ENCODE peak calls at places on chromosomes 4 and X, in seven cellular contexts. One of them, this sample, is unnamed.

GRCh38 chr4:121370729-121371325 is 10.0 kb downstream of the QRFPR start:
- DNase-seq in neuronal stem cell: peak; percentile 9
- DNase-seq in trophoblast cell: peak; percentile 4
- DNase-seq in H1: no peak
- DNase-seq in H9: no peak
- DNase-seq in mesendoderm: peak; percentile 22
- DNase-seq in IMR-90: peak; percentile 33
- DNase-seq in this sample: peak; percentile 44

GRCh38 chrX:41293269-41293668 is 40.7 kb upstream of the DDX3X start:
- DNase-seq in H1: no peak
- DNase-seq in neuronal stem cell: no peak
- DNase-seq in trophoblast cell: no peak
- DNase-seq in H9: peak; percentile 74
- DNase-seq in IMR-90: no peak
- DNase-seq in mesendoderm: peak; percentile 56
- DNase-seq in this sample: no peak

GRCh38 chr4:76995776-76996175 is 46.2 kb downstream of the SEPTIN11 start:
- DNase-seq in neuronal stem cell: no peak
- DNase-seq in trophoblast cell: no peak
- DNase-seq in mesendoderm: no peak
- DNase-seq in H9: no peak
- DNase-seq in IMR-90: no peak
- DNase-seq in H1: no peak
- DNase-seq in this sample: no peak

GRCh38 chrX:116379854-116380253 is 56.6 kb upstream of the SLC6A14 start:
- DNase-seq in IMR-90: peak; percentile 6
- DNase-seq in mesendoderm: no peak
- DNase-seq in neuronal stem cell: no peak
- DNase-seq in trophoblast cell: no peak
- DNase-seq in H1: no peak
- DNase-seq in H9: no peak
- DNase-seq in this sample: no peak

GRCh38 chrX:66200050-66200664 is 36.1 kb downstream of the HEPH start:
- DNase-seq in mesendoderm: no peak
- DNase-seq in trophoblast cell: no peak
- DNase-seq in H1: no peak
- DNase-seq in neuronal stem cell: no peak
- DNase-seq in H9: no peak
- DNase-seq in IMR-90: no peak
- DNase-seq in this sample: no peak

GRCh38 chrX:119753639-119754257 is 4.6 kb upstream of the SOWAHD start:
- DNase-seq in H9: peak; percentile 33
- DNase-seq in trophoblast cell: peak; percentile 51
- DNase-seq in IMR-90: peak; percentile 24
- DNase-seq in neuronal stem cell: no peak
- DNase-seq in H1: no peak
- DNase-seq in mesendoderm: peak; percentile 67
- DNase-seq in this sample: peak; percentile 50

GRCh38 chrX:136619889-136620505 is 28.0 kb upstream of the CD40LG start:
- DNase-seq in H1: no peak
- DNase-seq in IMR-90: no peak
- DNase-seq in H9: no peak
- DNase-seq in mesendoderm: no peak
- DNase-seq in neuronal stem cell: no peak
- DNase-seq in trophoblast cell: peak; percentile 44
- DNase-seq in this sample: no peak

GRCh38 chr4:88230953-88231835 is 53.2 kb downstream of the PPM1K start:
- DNase-seq in H1: no peak
- DNase-seq in mesendoderm: no peak
- DNase-seq in neuronal stem cell: no peak
- DNase-seq in IMR-90: peak; percentile 20
- DNase-seq in H9: no peak
- DNase-seq in trophoblast cell: no peak
- DNase-seq in this sample: no peak

GRCh38 chr4:113026556-113026955 is 22.9 kb upstream of the ANK2 start:
- DNase-seq in trophoblast cell: no peak
- DNase-seq in H1: no peak
- DNase-seq in neuronal stem cell: no peak
- DNase-seq in H9: no peak
- DNase-seq in IMR-90: no peak
- DNase-seq in mesendoderm: no peak
- DNase-seq in this sample: peak; percentile 32

GRCh38 chrX:19361701-19362100 is 18.0 kb downstream of the PDHA1 start:
- DNase-seq in neuronal stem cell: no peak
- DNase-seq in trophoblast cell: peak; percentile 9
- DNase-seq in mesendoderm: peak; percentile 62
- DNase-seq in H9: no peak
- DNase-seq in H1: no peak
- DNase-seq in IMR-90: no peak
- DNase-seq in this sample: no peak

DNA sequence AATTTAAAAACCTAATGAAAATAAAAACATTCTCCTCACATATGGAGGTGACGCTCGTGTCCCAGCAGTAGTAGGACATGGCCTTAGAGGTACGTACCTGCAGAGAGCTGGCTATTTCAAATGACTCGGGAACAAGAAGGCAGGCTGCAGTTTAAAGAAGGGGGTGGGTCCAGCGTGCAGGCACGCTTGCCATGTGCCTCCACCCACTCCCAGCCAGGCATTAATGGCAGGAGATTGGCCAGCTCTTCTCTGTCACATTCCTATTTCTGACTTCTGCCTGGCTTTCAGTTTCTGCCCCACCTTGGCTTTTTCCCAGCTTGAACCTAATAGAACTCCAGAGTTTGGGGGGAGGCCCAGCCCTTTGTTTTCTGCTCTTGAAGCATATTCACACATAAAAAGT is 17.2 kb downstream of the PDHA1 start:
- DNase-seq in trophoblast cell: no peak
- DNase-seq in H1: no peak
- DNase-seq in neuronal stem cell: no peak
- DNase-seq in IMR-90: no peak
- DNase-seq in H9: no peak
- DNase-seq in mesendoderm: peak; percentile 11
- DNase-seq in this sample: no peak
- H3K23ac ChIP-seq in trophoblast cell: no peak overlapping the region
- H3K23ac ChIP-seq in H1: no peak overlapping the region
- H3K23ac ChIP-seq in neuronal stem cell: no peak overlapping the region
- H3K23ac ChIP-seq in IMR-90: no peak overlapping the region
- H3K23ac ChIP-seq in H9: no peak overlapping the region
- H3K23ac ChIP-seq in mesendoderm: no peak overlapping the region
- H3K23ac ChIP-seq in this sample: no peak overlapping the region

DNA sequence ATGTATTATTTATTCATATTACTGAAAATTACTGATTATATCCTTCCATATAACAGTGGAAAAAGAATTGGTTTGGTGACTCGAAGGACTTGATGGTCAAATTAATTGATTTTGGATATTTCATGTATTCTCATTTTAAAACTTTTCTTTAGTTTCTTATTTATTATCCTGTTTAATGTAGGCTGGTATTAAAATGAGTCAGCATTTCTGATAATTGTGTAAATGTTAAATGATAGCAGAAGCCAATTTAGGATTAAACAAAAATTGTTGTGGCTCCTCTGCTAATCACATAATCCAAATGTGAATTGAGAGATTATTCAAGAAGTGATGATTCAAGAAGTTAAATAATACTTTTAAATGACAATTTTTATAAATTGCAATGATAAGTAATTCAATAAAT is 38.7 kb downstream of the PDLIM5 start:
- DNase-seq in mesendoderm: no peak
- DNase-seq in IMR-90: no peak
- DNase-seq in trophoblast cell: no peak
- DNase-seq in neuronal stem cell: no peak
- DNase-seq in H9: no peak
- DNase-seq in H1: no peak
- DNase-seq in this sample: no peak
- H3K23ac ChIP-seq in mesendoderm: no peak overlapping the region
- H3K23ac ChIP-seq in IMR-90: no peak overlapping the region
- H3K23ac ChIP-seq in trophoblast cell: no peak overlapping the region
- H3K23ac ChIP-seq in neuronal stem cell: no peak overlapping the region
- H3K23ac ChIP-seq in H9: no peak overlapping the region
- H3K23ac ChIP-seq in H1: no peak overlapping the region
- H3K23ac ChIP-seq in this sample: no peak overlapping the region

GRCh38 chr4:75881476-75881875 is 20.8 kb downstream of the PPEF2 start:
- DNase-seq in H1: no peak
- DNase-seq in IMR-90: no peak
- DNase-seq in H9: no peak
- DNase-seq in trophoblast cell: no peak
- DNase-seq in neuronal stem cell: no peak
- DNase-seq in mesendoderm: no peak
- DNase-seq in this sample: no peak

GRCh38 chr4:75880278-75880677 is 22.0 kb downstream of the PPEF2 start:
- DNase-seq in neuronal stem cell: no peak
- DNase-seq in mesendoderm: no peak
- DNase-seq in H1: no peak
- DNase-seq in IMR-90: peak; percentile 43
- DNase-seq in H9: no peak
- DNase-seq in trophoblast cell: no peak
- DNase-seq in this sample: peak; percentile 24

DNA sequence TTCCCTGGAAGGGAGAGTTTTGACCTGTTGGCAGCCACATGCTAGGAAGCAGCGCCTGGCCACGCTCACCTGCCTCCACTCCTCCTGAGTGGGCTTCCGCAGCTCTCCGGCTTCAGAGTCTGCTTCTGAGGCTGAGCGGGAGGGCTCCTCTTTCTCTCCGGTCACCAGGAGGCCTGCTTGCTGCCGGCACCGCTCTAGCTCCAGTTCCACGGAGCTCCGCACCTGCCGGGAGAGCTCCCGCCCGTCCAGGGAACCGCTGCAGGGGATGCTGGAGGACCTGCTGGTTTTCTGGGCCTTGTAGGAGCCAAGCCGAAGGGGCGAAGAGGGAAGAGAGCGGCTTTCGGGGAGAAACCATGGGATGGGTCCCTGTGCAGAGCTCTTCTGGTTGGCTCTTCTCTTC is 26.0 kb downstream of the PPEF2 start:
- DNase-seq in H9: no peak
- DNase-seq in mesendoderm: no peak
- DNase-seq in H1: no peak
- DNase-seq in neuronal stem cell: no peak
- DNase-seq in IMR-90: no peak
- DNase-seq in trophoblast cell: no peak
- DNase-seq in this sample: no peak
- H3K23ac ChIP-seq in H9: no peak overlapping the region
- H3K23ac ChIP-seq in mesendoderm: no peak overlapping the region
- H3K23ac ChIP-seq in H1: no peak overlapping the region
- H3K23ac ChIP-seq in neuronal stem cell: no peak overlapping the region
- H3K23ac ChIP-seq in IMR-90: no peak overlapping the region
- H3K23ac ChIP-seq in trophoblast cell: no peak overlapping the region
- H3K23ac ChIP-seq in this sample: no peak overlapping the region

DNA sequence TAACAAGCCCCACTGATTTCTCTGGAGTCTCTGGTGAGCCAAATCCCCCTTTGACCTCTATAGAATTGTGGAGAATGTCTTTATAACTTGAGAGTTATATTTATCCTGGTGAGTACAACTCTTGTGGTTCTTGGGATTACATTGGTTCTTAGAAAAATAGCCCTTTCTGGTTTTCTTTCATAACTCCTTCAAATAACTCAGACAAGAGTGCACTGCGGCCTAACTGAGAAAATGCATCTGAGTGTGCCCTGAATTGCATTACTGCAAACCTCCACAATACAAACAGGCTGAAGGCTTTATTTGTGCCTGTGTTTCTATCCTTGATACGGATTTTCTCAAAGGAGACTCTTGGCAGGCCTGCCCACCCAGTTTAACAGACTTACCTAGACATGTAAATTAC is 2.7 kb downstream of the BEX3 start:
- DNase-seq in mesendoderm: no peak
- DNase-seq in neuronal stem cell: no peak
- DNase-seq in H9: no peak
- DNase-seq in IMR-90: peak; percentile 26
- DNase-seq in trophoblast cell: no peak
- DNase-seq in H1: no peak
- DNase-seq in this sample: no peak
- H3K23ac ChIP-seq in mesendoderm: no peak overlapping the region
- H3K23ac ChIP-seq in neuronal stem cell: no peak overlapping the region
- H3K23ac ChIP-seq in H9: no peak overlapping the region
- H3K23ac ChIP-seq in IMR-90: no peak overlapping the region
- H3K23ac ChIP-seq in trophoblast cell: no peak overlapping the region
- H3K23ac ChIP-seq in H1: no peak overlapping the region
- H3K23ac ChIP-seq in this sample: no peak overlapping the region

GRCh38 chr4:136796953-136797352 is 735.3 kb downstream of the PCDH18 start:
- DNase-seq in mesendoderm: no peak
- DNase-seq in neuronal stem cell: no peak
- DNase-seq in trophoblast cell: no peak
- DNase-seq in IMR-90: no peak
- DNase-seq in H9: no peak
- DNase-seq in H1: no peak
- DNase-seq in this sample: no peak
- H3K23ac ChIP-seq in mesendoderm: no peak overlapping the region
- H3K23ac ChIP-seq in neuronal stem cell: no peak overlapping the region
- H3K23ac ChIP-seq in trophoblast cell: no peak overlapping the region
- H3K23ac ChIP-seq in IMR-90: no peak overlapping the region
- H3K23ac ChIP-seq in H9: no peak overlapping the region
- H3K23ac ChIP-seq in H1: no peak overlapping the region
- H3K23ac ChIP-seq in this sample: no peak overlapping the region

GRCh38 chr4:40003986-40004385 is 26.3 kb upstream of the PDS5A start:
- DNase-seq in neuronal stem cell: no peak
- DNase-seq in mesendoderm: no peak
- DNase-seq in H1: no peak
- DNase-seq in trophoblast cell: no peak
- DNase-seq in H9: no peak
- DNase-seq in IMR-90: peak; percentile 88
- DNase-seq in this sample: peak; percentile 48
- H3K23ac ChIP-seq in neuronal stem cell: no peak overlapping the region
- H3K23ac ChIP-seq in mesendoderm: no peak overlapping the region
- H3K23ac ChIP-seq in H1: no peak overlapping the region
- H3K23ac ChIP-seq in trophoblast cell: no peak overlapping the region
- H3K23ac ChIP-seq in H9: no peak overlapping the region
- H3K23ac ChIP-seq in IMR-90: no peak overlapping the region
- H3K23ac ChIP-seq in this sample: no peak overlapping the region

DNA sequence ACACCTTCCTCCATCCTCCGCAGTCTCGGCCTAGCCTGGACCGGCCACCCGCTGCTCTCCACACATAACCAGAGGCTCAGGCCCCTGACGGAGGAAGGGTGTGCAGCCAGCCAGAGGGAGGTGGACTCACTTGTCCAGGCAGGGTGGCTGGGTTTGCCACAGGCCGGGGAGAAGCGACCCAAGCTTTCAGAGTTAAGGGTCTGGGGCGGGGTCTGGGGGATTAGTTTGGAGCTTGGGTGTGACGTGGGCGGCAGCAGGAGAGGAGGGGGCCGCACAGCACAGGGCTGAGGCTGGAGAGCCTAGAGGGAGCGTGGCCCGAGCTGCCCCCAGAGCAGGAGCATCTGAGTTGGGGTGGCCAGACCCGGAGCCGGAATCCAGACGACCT is 22.4 kb upstream of the CPLX1 start:
- DNase-seq in neuronal stem cell: no peak
- DNase-seq in mesendoderm: no peak
- DNase-seq in H9: no peak
- DNase-seq in H1: no peak
- DNase-seq in IMR-90: no peak
- DNase-seq in trophoblast cell: no peak
- DNase-seq in this sample: no peak
- H3K23ac ChIP-seq in neuronal stem cell: no peak overlapping the region
- H3K23ac ChIP-seq in mesendoderm: no peak overlapping the region
- H3K23ac ChIP-seq in H9: no peak overlapping the region
- H3K23ac ChIP-seq in H1: no peak overlapping the region
- H3K23ac ChIP-seq in IMR-90: no peak overlapping the region
- H3K23ac ChIP-seq in trophoblast cell: no peak overlapping the region
- H3K23ac ChIP-seq in this sample: no peak overlapping the region

This sample was measured in mesenchymal stem cell.